ENCODE peak calls at places on chromosomes 3 and 15, in four cellular contexts. E is neural progenitor cell, F is hepatocyte, T is GM23248. I is an unnamed sample. For H3K36me3, the result is how much of the 10 kb centered on the place peaks cover.

GRCh38 chr15:69319384-69320375 is 21.0 kb downstream of the PAQR5 start:
- DNase-seq in E (no peak), F (no peak), T (no peak), I (no peak)

GRCh38 chr3:184748219-184749135 is 36.6 kb upstream of the MAGEF1 start:
- DNase-seq in E (peak), F (peak), T (peak), I (no peak)

GRCh38 chr3:116083686-116084085 is 361.6 kb downstream of the LSAMP start:
- DNase-seq in E (no peak), F (no peak), T (no peak), I (no peak)

GRCh38 chr3:57933589-57933988 is 74.6 kb upstream of the FLNB start:
- DNase-seq in E (no peak), F (no peak), T (no peak), I (no peak)

GRCh38 chr3:107992976-107993684 is 97.7 kb downstream of the CD47 start:
- DNase-seq in E (no peak), F (peak), T (peak), I (no peak)

GRCh38 chr3:171364500-171364899 is 95.7 kb downstream of the TNIK start:
- DNase-seq in E (no peak), F (no peak), T (no peak), I (no peak)

GRCh38 chr15:69929905-69930630 is 167.6 kb downstream of the TLE3 start:
- DNase-seq in E (no peak), F (no peak), T (no peak), I (no peak)

GRCh38 chr3:18188491-18188890 is 236.6 kb downstream of the SATB1 start:
- DNase-seq in E (no peak), F (no peak), T (no peak), I (no peak)

GRCh38 chr3:167861649-167862048 is 126.1 kb downstream of the SERPINI1 start:
- DNase-seq in E (no peak), F (no peak), T (peak), I (peak)

GRCh38 chr15:96361309-96362000 is 31.0 kb downstream of the NR2F2 start:
- DNase-seq in E (peak), F (no peak), T (no peak), I (no peak)
- TF ChIP-seq EZH2 in E (no peak), F (peak), T (no peak), I (no peak)

GRCh38 chr15:90968434-90968833 is 13.8 kb downstream of the RCCD1 start:
- DNase-seq in E (no peak), F (no peak), T (no peak), I (no peak)

GRCh38 chr15:90970274-90970673 is 15.6 kb downstream of the RCCD1 start:
- DNase-seq in E (no peak), F (no peak), T (no peak), I (no peak)

GRCh38 chr15:90962021-90962420 is 7.3 kb downstream of the RCCD1 start:
- DNase-seq in E (no peak), F (no peak), T (no peak), I (no peak)

GRCh38 chr15:90972133-90972532 is 17.4 kb downstream of the RCCD1 start:
- DNase-seq in E (no peak), F (no peak), T (no peak), I (no peak)

DNA sequence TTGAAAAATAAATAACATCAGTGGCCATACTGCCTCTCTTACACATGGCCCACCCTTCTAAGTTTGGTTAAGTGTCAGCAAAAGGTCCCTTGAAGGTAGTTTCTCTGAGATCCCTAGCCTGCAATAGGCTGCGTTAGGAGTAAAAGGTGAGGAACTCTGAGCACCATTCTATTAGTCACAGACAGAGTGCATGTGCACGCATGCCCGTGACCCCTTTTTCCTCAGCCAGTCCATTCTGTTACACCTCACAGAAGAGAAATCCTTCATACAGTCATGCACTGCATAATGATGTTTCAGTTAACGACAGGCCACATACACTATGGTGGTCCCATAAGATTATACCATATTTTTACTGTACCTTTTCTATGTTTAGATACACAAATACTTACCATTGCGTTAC is 12.5 kb downstream of the RCCD1 start:
- DNase-seq in E (no peak), F (no peak), T (no peak), I (no peak)
- H3K36me3 ChIP-seq in E (under half), F (under half), T (under half), I (half or more)

GRCh38 chr3:173395412-173396181 is 1.9 kb upstream of the NLGN1 start:
- DNase-seq in E (peak), F (peak), T (peak), I (no peak)
- TF ChIP-seq EZH2 in E (no peak), F (no peak), T (no peak), I (no peak)

DNA sequence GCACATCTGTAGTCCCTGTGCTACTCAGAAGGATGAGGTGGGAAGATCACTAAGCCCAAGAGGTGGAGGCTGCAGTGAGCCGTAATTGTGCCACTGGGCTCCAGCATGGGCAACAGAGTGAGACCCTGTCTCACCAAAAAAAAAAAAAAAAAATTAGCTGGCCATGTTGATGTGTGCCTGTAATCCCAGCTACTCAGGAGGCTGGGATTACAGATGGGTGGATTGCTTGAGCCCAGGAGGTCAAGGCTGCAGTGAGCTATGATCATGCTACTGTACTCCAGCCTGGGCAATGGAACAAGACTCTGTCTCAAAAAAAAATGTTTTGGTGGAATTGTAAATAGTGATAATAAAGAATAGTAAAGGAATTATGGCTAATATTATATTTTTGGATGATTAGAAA is 9.9 kb downstream of the ATRIP start:
- DNase-seq in E (no peak), F (no peak), T (no peak), I (no peak)
- H3K36me3 ChIP-seq in E (under half), F (under half), T (under half), I (under half)

GRCh38 chr15:28098360-28098765 is 752 bp downstream of the OCA2 start:
- DNase-seq in E (no peak), F (no peak), T (no peak), I (no peak)

GRCh38 chr15:28099555-28100140 is 533 bp upstream of the OCA2 start:
- DNase-seq in E (no peak), F (no peak), T (no peak), I (no peak)

GRCh38 chr15:28097656-28098359 is 1.3 kb downstream of the OCA2 start:
- DNase-seq in E (no peak), F (no peak), T (no peak), I (no peak)

GRCh38 chr15:28100516-28101195 is 1.5 kb upstream of the OCA2 start:
- DNase-seq in E (no peak), F (no peak), T (no peak), I (no peak)

DNA sequence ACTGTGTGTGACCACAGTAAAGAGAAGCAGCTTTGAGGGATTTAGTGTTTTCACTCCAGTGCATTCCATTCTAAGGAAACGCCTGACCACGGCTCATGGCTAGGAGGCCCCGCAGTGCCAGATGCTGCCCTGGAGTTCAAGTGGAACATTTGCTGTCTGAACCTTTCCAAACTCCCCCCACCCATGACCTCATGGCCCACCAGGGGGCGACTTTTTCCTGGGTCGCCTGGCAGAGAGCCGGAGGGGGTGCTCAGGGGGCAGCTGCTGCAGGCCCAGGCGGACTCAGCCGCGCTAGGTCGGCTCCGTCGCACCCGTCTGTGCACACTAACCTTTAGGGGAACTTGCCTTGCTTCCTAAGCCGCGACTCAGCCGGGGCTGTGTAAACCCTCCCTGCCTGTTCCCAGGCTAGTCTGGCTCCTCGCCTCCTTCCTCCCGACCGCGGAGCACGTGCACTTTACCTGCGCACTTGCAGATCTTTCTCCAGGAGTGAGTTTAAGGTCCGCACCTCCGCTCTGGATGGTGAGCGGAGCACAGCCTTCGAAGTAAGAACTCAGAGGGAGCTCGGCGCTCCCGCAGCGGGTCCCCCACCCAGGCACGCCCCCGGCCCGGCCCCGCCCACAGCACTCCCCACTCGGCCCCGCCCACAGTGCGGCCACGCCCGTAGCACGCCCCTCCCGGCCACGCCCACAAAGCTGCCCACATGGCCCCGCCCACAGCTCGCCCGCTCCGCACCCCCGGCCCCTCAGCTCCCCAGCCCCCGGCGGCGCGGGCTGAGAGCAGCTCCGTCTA is at the start of gene OCA2:
- DNase-seq in E (peak), F (peak), T (peak), I (no peak)
- TF ChIP-seq EZH2 in E (peak), F (no peak), T (no peak), I (no peak)

GRCh38 chr15:77027697-77028450 is 32.9 kb downstream of the PSTPIP1 start:
- DNase-seq in E (peak), F (no peak), T (no peak), I (no peak)

GRCh38 chr15:77030928-77031375 is 36.0 kb downstream of the PSTPIP1 start:
- DNase-seq in E (peak), F (no peak), T (no peak), I (no peak)

GRCh38 chr15:77028451-77029165 is 33.7 kb downstream of the PSTPIP1 start:
- DNase-seq in E (no peak), F (no peak), T (no peak), I (no peak)

GRCh38 chr15:77030042-77030927 is 35.4 kb downstream of the PSTPIP1 start:
- DNase-seq in E (peak), F (no peak), T (no peak), I (no peak)

GRCh38 chr15:77029166-77030041 is 34.5 kb downstream of the PSTPIP1 start:
- DNase-seq in E (no peak), F (no peak), T (no peak), I (no peak)
- H3K36me3 ChIP-seq in E (under half), F (under half), T (under half), I (under half)

I was measured in SK-N-MC.